ENCODE peak calls at places on chromosomes 13 and 19, in four cellular contexts. G is neuronal stem cell, K is neural progenitor cell, Q is PC-9. R is an unnamed sample.

GRCh38 chr19:10891360-10892108 is 20.2 kb downstream of the CARM1 start:
- DNase-seq in G (no peak), K (no peak), Q (no peak), R (no peak)

GRCh38 chr13:111627596-111627995 is 307.2 kb downstream of the TEX29 start:
- DNase-seq in G (no peak), K (no peak), Q (no peak), R (no peak)

GRCh38 chr19:41853768-41854167 is 6.3 kb upstream of the RPS19 start:
- DNase-seq in G (no peak), K (no peak), Q (no peak), R (no peak)

GRCh38 chr19:38142176-38143035 is 81.6 kb downstream of the DPF1 start:
- DNase-seq in G (peak), K (peak), Q (peak), R (peak)

GRCh38 chr13:93963266-93964131 is 516.0 kb downstream of the DCT start:
- DNase-seq in G (no peak), K (no peak), Q (no peak), R (no peak)

GRCh38 chr19:17888260-17888659 is 16.5 kb downstream of the SLC5A5 start:
- DNase-seq in G (no peak), K (no peak), Q (no peak), R (no peak)

GRCh38 chr13:19587635-19588300 is 26.4 kb upstream of the TPTE2 start:
- DNase-seq in G (no peak), K (no peak), Q (no peak), R (peak)

GRCh38 chr13:60094385-60095088 is 69.2 kb downstream of the DIAPH3 start:
- DNase-seq in G (no peak), K (no peak), Q (no peak), R (no peak)

GRCh38 chr19:2613507-2614295 is 88.8 kb downstream of the GNG7 start:
- DNase-seq in G (no peak), K (peak), Q (no peak), R (peak)

GRCh38 chr13:73767747-73768315 is 366.4 kb downstream of the KLF12 start:
- DNase-seq in G (no peak), K (peak), Q (no peak), R (peak)

GRCh38 chr19:56114711-56115110 is 6.4 kb downstream of the ZNF787 start:
- DNase-seq in G (no peak), K (no peak), Q (no peak), R (no peak)

GRCh38 chr13:79501538-79502232 is 20.7 kb downstream of the NDFIP2 start:
- DNase-seq in G (no peak), K (no peak), Q (no peak), R (no peak)

GRCh38 chr19:47161876-47162489 is 31.3 kb downstream of the SAE1 start:
- DNase-seq in G (no peak), K (no peak), Q (no peak), R (peak)

GRCh38 chr19:9018163-9018875 is 8.1 kb upstream of the MUC16 start:
- DNase-seq in G (no peak), K (no peak), Q (peak), R (no peak)

GRCh38 chr13:101053289-101053688 is 363.0 kb downstream of the NALCN start:
- DNase-seq in G (no peak), K (no peak), Q (no peak), R (no peak)

GRCh38 chr19:37813340-37813739 is 34.0 kb upstream of the ZNF573 start:
- DNase-seq in G (no peak), K (no peak), Q (no peak), R (no peak)

GRCh38 chr19:1266116-1266817 is 2.9 kb upstream of the CIRBP start:
- DNase-seq in G (peak), K (peak), Q (peak), R (peak)

GRCh38 chr19:41299755-41300089 is 10.2 kb upstream of the CCDC97 start:
- DNase-seq in G (no peak), K (no peak), Q (no peak), R (no peak)

GRCh38 chr19:1364070-1364719 is 19.5 kb upstream of the NDUFS7 start:
- DNase-seq in G (no peak), K (no peak), Q (no peak), R (no peak)

GRCh38 chr19:49430172-49430677 is 5.0 kb downstream of the GFY start:
- DNase-seq in G (no peak), K (no peak), Q (no peak), R (no peak)

GRCh38 chr19:21608571-21608970 is 103.2 kb downstream of the ZNF429 start:
- DNase-seq in G (no peak), K (no peak), Q (no peak), R (no peak)

GRCh38 chr19:37877147-37877546 is 29.2 kb downstream of the WDR87 start:
- DNase-seq in G (no peak), K (no peak), Q (no peak), R (no peak)

GRCh38 chr19:18300930-18301717 is 19.7 kb upstream of the JUND start:
- DNase-seq in G (no peak), K (no peak), Q (peak), R (no peak)

GRCh38 chr19:48484931-48485612 is 15.9 kb downstream of the CYTH2 start:
- DNase-seq in G (no peak), K (no peak), Q (no peak), R (no peak)

GRCh38 chr13:32495841-32496240 is 42.8 kb downstream of the N4BP2L2 start:
- DNase-seq in G (no peak), K (no peak), Q (no peak), R (no peak)

GRCh38 chr19:12797141-12797587 is 4.4 kb downstream of the PRDX2 start:
- DNase-seq in G (no peak), K (no peak), Q (no peak), R (no peak)

GRCh38 chr13:37132211-37132610 is 26.7 kb upstream of the CSNK1A1L start:
- DNase-seq in G (no peak), K (no peak), Q (no peak), R (no peak)
- H3K27ac ChIP-seq in G (no peak), K (no peak), Q (no peak), R (no peak)

GRCh38 chr19:15181394-15181793 is 19.4 kb downstream of the NOTCH3 start:
- DNase-seq in G (no peak), K (no peak), Q (no peak), R (no peak)
- H2AFZ ChIP-seq in G (no peak), K (no peak), Q (no peak), R (no peak)

GRCh38 chr13:35760678-35761308 is 284.3 kb upstream of the MAB21L1 start:
- DNase-seq in G (no peak), K (no peak), Q (no peak), R (no peak)
- H3K27ac ChIP-seq in G (no peak), K (no peak), Q (no peak), R (no peak)

GRCh38 chr19:35143231-35143715 is at the start of gene FXYD7:
- DNase-seq in G (no peak), K (peak), Q (no peak), R (peak)
- H2AFZ ChIP-seq in G (peak), K (peak), Q (no peak), R (no peak)

GRCh38 chr19:7349231-7349591 is 474 bp downstream of the ARHGEF18 start:
- DNase-seq in G (no peak), K (no peak), Q (no peak), R (no peak)
- H3K27ac ChIP-seq in G (no peak), K (no peak), Q (no peak), R (no peak)

DNA sequence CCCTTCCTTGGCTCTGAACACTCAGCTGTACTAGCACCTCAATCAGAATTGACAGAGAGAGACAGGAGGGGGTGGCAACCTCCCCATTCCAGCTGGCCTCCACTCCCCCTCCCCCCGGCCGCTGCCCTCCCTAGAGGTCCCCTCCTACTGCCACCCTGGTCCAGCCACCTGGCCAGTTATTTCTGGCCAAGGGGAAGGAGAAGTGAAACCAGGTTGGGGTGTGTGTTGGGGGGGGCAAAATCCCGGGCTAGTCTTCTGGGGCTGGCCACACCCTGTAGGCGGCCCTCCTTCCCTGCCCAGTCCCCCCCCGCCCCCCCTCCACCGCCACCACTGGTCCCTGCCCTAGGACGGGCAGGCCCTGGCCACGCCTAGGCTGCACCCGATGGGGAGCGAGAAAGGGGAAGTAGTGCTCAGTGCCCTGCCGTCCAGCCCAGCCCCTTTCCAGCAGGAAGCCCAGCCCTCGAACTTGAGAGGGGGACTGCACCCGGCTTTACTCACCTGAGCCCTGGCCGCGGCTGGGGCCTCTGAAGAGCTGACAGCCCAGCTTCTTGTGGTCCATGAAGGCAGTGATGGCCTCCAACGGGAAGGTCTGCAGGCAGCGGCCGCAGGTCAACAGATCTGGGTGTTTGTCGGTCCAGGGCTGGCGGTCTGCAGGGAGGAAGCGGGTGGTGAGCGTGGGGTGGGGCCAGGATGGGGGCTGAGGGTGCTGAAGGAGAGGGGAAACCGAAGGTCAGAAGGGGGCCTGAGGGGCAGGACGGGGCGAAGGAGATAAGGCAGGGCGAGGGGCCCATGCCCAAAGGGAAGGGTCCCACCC is 856 bp downstream of the ZNF296 start:
- DNase-seq in G (no peak), K (peak), Q (peak), R (no peak)
- H2AFZ ChIP-seq in G (peak), K (peak), Q (peak), R (no peak)

GRCh38 chr13:95235199-95235726 is 66.0 kb downstream of the ABCC4 start:
- DNase-seq in G (no peak), K (no peak), Q (no peak), R (no peak)
- H3K27ac ChIP-seq in G (no peak), K (no peak), Q (no peak), R (no peak)

GRCh38 chr13:74771964-74772363 is 637.8 kb upstream of the KLF12 start:
- DNase-seq in G (no peak), K (no peak), Q (no peak), R (no peak)
- H2AFZ ChIP-seq in G (peak), K (peak), Q (no peak), R (peak)

DNA sequence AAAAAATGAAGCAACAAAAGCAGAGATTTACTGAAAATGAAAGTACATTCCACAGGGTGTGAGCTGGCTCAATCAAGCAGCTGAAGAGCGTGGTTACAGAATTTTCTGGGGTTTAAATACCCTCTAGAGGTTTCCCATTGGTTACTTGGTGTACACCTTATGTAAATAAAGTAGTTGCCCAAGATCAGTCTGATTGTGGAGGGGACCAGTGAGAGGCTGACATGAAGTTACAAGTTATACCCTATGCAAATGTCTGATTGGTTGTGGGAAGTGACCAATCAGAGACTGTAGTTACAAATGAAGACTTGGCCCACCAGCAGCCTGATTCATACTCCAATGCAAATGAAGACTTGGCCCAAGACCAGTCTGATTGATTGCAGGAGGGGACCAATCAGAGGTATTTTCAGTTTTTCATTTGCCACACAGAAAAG is 30.0 kb downstream of the KCTD12 start:
- DNase-seq in G (no peak), K (no peak), Q (no peak), R (no peak)
- H3K27ac ChIP-seq in G (no peak), K (no peak), Q (no peak), R (no peak)

GRCh38 chr13:44786724-44787123 is 202.5 kb downstream of the NUFIP1 start:
- DNase-seq in G (no peak), K (no peak), Q (no peak), R (no peak)

GRCh38 chr13:44795176-44795575 is 194.1 kb downstream of the NUFIP1 start:
- DNase-seq in G (no peak), K (no peak), Q (no peak), R (no peak)

GRCh38 chr13:44792096-44792495 is 197.2 kb downstream of the NUFIP1 start:
- DNase-seq in G (no peak), K (no peak), Q (no peak), R (no peak)

GRCh38 chr13:44790289-44790688 is 199.0 kb downstream of the NUFIP1 start:
- DNase-seq in G (no peak), K (peak), Q (no peak), R (no peak)
- H2AFZ ChIP-seq in G (peak), K (peak), Q (no peak), R (no peak)

R was measured in SK-N-SH.